ENCODE peak calls at places on chromosomes 11 and 22, in nine cellular contexts. One of them, this sample, is unnamed.

GRCh38 chr11:12382451-12382850 is 5.1 kb downstream of the PARVA start:
- DNase-seq in T-helper 1 cell: no peak
- DNase-seq in head of caudate nucleus: no peak
- DNase-seq in non-pigmented ciliary epithelial cell: no peak
- DNase-seq in MCF 10A: no peak
- DNase-seq in naive B cell: no peak
- DNase-seq in effector memory CD8-positive, alpha-beta T cell: no peak
- DNase-seq in skeletal muscle cell: no peak
- DNase-seq in A549: no peak
- DNase-seq in this sample: no peak

GRCh38 chr11:65655570-65656332 is 7.0 kb downstream of the RELA start:
- DNase-seq in skeletal muscle cell: no peak
- DNase-seq in effector memory CD8-positive, alpha-beta T cell: peak; percentile 10
- DNase-seq in head of caudate nucleus: no peak
- DNase-seq in non-pigmented ciliary epithelial cell: no peak
- DNase-seq in A549: no peak
- DNase-seq in MCF 10A: no peak
- DNase-seq in naive B cell: no peak
- DNase-seq in T-helper 1 cell: no peak
- DNase-seq in this sample: no peak

GRCh38 chr11:119236490-119236889 is 30.4 kb downstream of the CBL start:
- DNase-seq in head of caudate nucleus: no peak
- DNase-seq in effector memory CD8-positive, alpha-beta T cell: no peak
- DNase-seq in naive B cell: no peak
- DNase-seq in A549: no peak
- DNase-seq in non-pigmented ciliary epithelial cell: no peak
- DNase-seq in skeletal muscle cell: peak; percentile 33
- DNase-seq in T-helper 1 cell: no peak
- DNase-seq in MCF 10A: no peak
- DNase-seq in this sample: peak; percentile 52

GRCh38 chr22:30397656-30398635 is 1.1 kb downstream of the SEC14L2 start:
- DNase-seq in skeletal muscle cell: no peak
- DNase-seq in effector memory CD8-positive, alpha-beta T cell: no peak
- DNase-seq in head of caudate nucleus: no peak
- DNase-seq in T-helper 1 cell: no peak
- DNase-seq in non-pigmented ciliary epithelial cell: no peak
- DNase-seq in MCF 10A: peak; percentile 27
- DNase-seq in A549: no peak
- DNase-seq in naive B cell: no peak
- DNase-seq in this sample: no peak

GRCh38 chr11:59135648-59136461 is 6.8 kb upstream of the FAM111A start:
- DNase-seq in MCF 10A: peak; percentile 73
- DNase-seq in A549: peak; percentile 77
- DNase-seq in T-helper 1 cell: peak; percentile 84
- DNase-seq in skeletal muscle cell: peak; percentile 24
- DNase-seq in effector memory CD8-positive, alpha-beta T cell: peak; percentile 93
- DNase-seq in naive B cell: peak; percentile 83
- DNase-seq in non-pigmented ciliary epithelial cell: peak; percentile 32
- DNase-seq in head of caudate nucleus: peak; percentile 91
- DNase-seq in this sample: peak; percentile 64

GRCh38 chr11:2762031-2762380 is 62.2 kb upstream of the KCNQ1OT1 start:
- DNase-seq in skeletal muscle cell: no peak
- DNase-seq in non-pigmented ciliary epithelial cell: no peak
- DNase-seq in MCF 10A: no peak
- DNase-seq in naive B cell: no peak
- DNase-seq in A549: no peak
- DNase-seq in T-helper 1 cell: no peak
- DNase-seq in effector memory CD8-positive, alpha-beta T cell: no peak
- DNase-seq in head of caudate nucleus: no peak
- DNase-seq in this sample: no peak

GRCh38 chr11:116890607-116891006 is 53.2 kb upstream of the APOA1 start:
- DNase-seq in naive B cell: no peak
- DNase-seq in T-helper 1 cell: no peak
- DNase-seq in non-pigmented ciliary epithelial cell: no peak
- DNase-seq in head of caudate nucleus: no peak
- DNase-seq in skeletal muscle cell: no peak
- DNase-seq in MCF 10A: no peak
- DNase-seq in A549: no peak
- DNase-seq in effector memory CD8-positive, alpha-beta T cell: no peak
- DNase-seq in this sample: no peak

GRCh38 chr11:2218234-2218633 is 46.6 kb upstream of the TH start:
- DNase-seq in MCF 10A: no peak
- DNase-seq in skeletal muscle cell: no peak
- DNase-seq in A549: no peak
- DNase-seq in naive B cell: no peak
- DNase-seq in head of caudate nucleus: no peak
- DNase-seq in non-pigmented ciliary epithelial cell: no peak
- DNase-seq in effector memory CD8-positive, alpha-beta T cell: no peak
- DNase-seq in T-helper 1 cell: no peak
- DNase-seq in this sample: no peak

GRCh38 chr11:60841797-60842687 is at the start of gene CCDC86:
- DNase-seq in head of caudate nucleus: peak; percentile 98
- DNase-seq in MCF 10A: peak; percentile 94
- DNase-seq in A549: peak; percentile 99
- DNase-seq in non-pigmented ciliary epithelial cell: peak; percentile 68
- DNase-seq in effector memory CD8-positive, alpha-beta T cell: peak; percentile 100
- DNase-seq in naive B cell: peak; percentile 97
- DNase-seq in T-helper 1 cell: peak; percentile 98
- DNase-seq in skeletal muscle cell: peak; percentile 87
- DNase-seq in this sample: peak; percentile 91

GRCh38 chr11:68002943-68003845 is 703 bp downstream of the UNC93B1 start:
- DNase-seq in T-helper 1 cell: peak; percentile 49
- DNase-seq in effector memory CD8-positive, alpha-beta T cell: peak; percentile 57
- DNase-seq in naive B cell: peak; percentile 77
- DNase-seq in MCF 10A: no peak
- DNase-seq in A549: no peak
- DNase-seq in non-pigmented ciliary epithelial cell: no peak
- DNase-seq in head of caudate nucleus: peak; percentile 64
- DNase-seq in skeletal muscle cell: no peak
- DNase-seq in this sample: no peak

GRCh38 chr11:104127828-104128227 is 36.1 kb downstream of the PDGFD start:
- DNase-seq in MCF 10A: peak; percentile 55
- DNase-seq in T-helper 1 cell: no peak
- DNase-seq in effector memory CD8-positive, alpha-beta T cell: no peak
- DNase-seq in skeletal muscle cell: peak; percentile 73
- DNase-seq in head of caudate nucleus: no peak
- DNase-seq in non-pigmented ciliary epithelial cell: no peak
- DNase-seq in A549: no peak
- DNase-seq in naive B cell: no peak
- DNase-seq in this sample: peak; percentile 48

GRCh38 chr22:26958378-26958777 is 301.0 kb downstream of the MIAT start:
- DNase-seq in effector memory CD8-positive, alpha-beta T cell: no peak
- DNase-seq in skeletal muscle cell: no peak
- DNase-seq in head of caudate nucleus: no peak
- DNase-seq in T-helper 1 cell: no peak
- DNase-seq in non-pigmented ciliary epithelial cell: no peak
- DNase-seq in naive B cell: no peak
- DNase-seq in A549: no peak
- DNase-seq in MCF 10A: no peak
- DNase-seq in this sample: no peak

GRCh38 chr11:77046060-77046501 is 11.9 kb downstream of the B3GNT6 start:
- DNase-seq in T-helper 1 cell: peak; percentile 31
- DNase-seq in naive B cell: peak; percentile 36
- DNase-seq in A549: peak; percentile 87
- DNase-seq in non-pigmented ciliary epithelial cell: no peak
- DNase-seq in skeletal muscle cell: no peak
- DNase-seq in head of caudate nucleus: peak; percentile 68
- DNase-seq in effector memory CD8-positive, alpha-beta T cell: peak; percentile 48
- DNase-seq in MCF 10A: peak; percentile 44
- DNase-seq in this sample: peak; percentile 17

GRCh38 chr22:38109391-38110000 is 988 bp downstream of the BAIAP2L2 start:
- DNase-seq in head of caudate nucleus: no peak
- DNase-seq in effector memory CD8-positive, alpha-beta T cell: peak; percentile 16
- DNase-seq in A549: no peak
- DNase-seq in naive B cell: no peak
- DNase-seq in MCF 10A: no peak
- DNase-seq in skeletal muscle cell: no peak
- DNase-seq in non-pigmented ciliary epithelial cell: no peak
- DNase-seq in T-helper 1 cell: no peak
- DNase-seq in this sample: no peak

GRCh38 chr11:69640995-69641581 is at the start of gene CCND1:
- DNase-seq in A549: peak; percentile 71
- DNase-seq in head of caudate nucleus: peak; percentile 59
- DNase-seq in skeletal muscle cell: peak; percentile 65
- DNase-seq in T-helper 1 cell: no peak
- DNase-seq in naive B cell: peak; percentile 36
- DNase-seq in MCF 10A: peak; percentile 88
- DNase-seq in non-pigmented ciliary epithelial cell: peak; percentile 72
- DNase-seq in effector memory CD8-positive, alpha-beta T cell: no peak
- DNase-seq in this sample: peak; percentile 92

GRCh38 chr11:125364085-125364822 is 131.8 kb downstream of the FEZ1 start:
- DNase-seq in T-helper 1 cell: no peak
- DNase-seq in non-pigmented ciliary epithelial cell: peak; percentile 11
- DNase-seq in A549: no peak
- DNase-seq in MCF 10A: no peak
- DNase-seq in effector memory CD8-positive, alpha-beta T cell: no peak
- DNase-seq in head of caudate nucleus: no peak
- DNase-seq in naive B cell: no peak
- DNase-seq in skeletal muscle cell: peak; percentile 46
- DNase-seq in this sample: peak; percentile 60

GRCh38 chr22:19708323-19709011 is 5.8 kb upstream of the SEPTIN5 start:
- DNase-seq in T-helper 1 cell: no peak
- DNase-seq in non-pigmented ciliary epithelial cell: no peak
- DNase-seq in A549: no peak
- DNase-seq in skeletal muscle cell: no peak
- DNase-seq in effector memory CD8-positive, alpha-beta T cell: no peak
- DNase-seq in naive B cell: no peak
- DNase-seq in head of caudate nucleus: no peak
- DNase-seq in MCF 10A: no peak
- DNase-seq in this sample: no peak

GRCh38 chr11:3616721-3617460 is 24.9 kb downstream of the ART5 start:
- DNase-seq in head of caudate nucleus: no peak
- DNase-seq in effector memory CD8-positive, alpha-beta T cell: no peak
- DNase-seq in MCF 10A: no peak
- DNase-seq in T-helper 1 cell: no peak
- DNase-seq in A549: no peak
- DNase-seq in naive B cell: no peak
- DNase-seq in skeletal muscle cell: peak; percentile 1
- DNase-seq in non-pigmented ciliary epithelial cell: no peak
- DNase-seq in this sample: no peak